ENCODE peak calls at places on chromosomes 2 and 18, in ten cellular contexts. One of them, this sample, is unnamed.

GRCh38 chr2:16393483-16394071 is 272.1 kb downstream of the CYRIA start:
- DNase-seq in HepG2: no peak
- DNase-seq in skeletal muscle cell: no peak
- DNase-seq in PC-3: no peak
- DNase-seq in cardiac fibroblast: no peak
- DNase-seq in activated naive CD4-positive, alpha-beta T cell: no peak
- DNase-seq in CD8-positive, alpha-beta memory T cell: no peak
- DNase-seq in Caki2: no peak
- DNase-seq in RWPE1: no peak
- DNase-seq in Daoy: no peak
- DNase-seq in this sample: no peak

GRCh38 chr2:236352761-236353593 is 88.8 kb upstream of the ASB18 start:
- DNase-seq in HepG2: no peak
- DNase-seq in skeletal muscle cell: peak; percentile 5
- DNase-seq in PC-3: peak; percentile 52
- DNase-seq in cardiac fibroblast: peak; percentile 50
- DNase-seq in activated naive CD4-positive, alpha-beta T cell: no peak
- DNase-seq in CD8-positive, alpha-beta memory T cell: no peak
- DNase-seq in Caki2: peak; percentile 12
- DNase-seq in RWPE1: peak; percentile 26
- DNase-seq in Daoy: no peak
- DNase-seq in this sample: peak; percentile 4

GRCh38 chr2:128416781-128417180 is 98.1 kb upstream of the HS6ST1 start:
- DNase-seq in HepG2: no peak
- DNase-seq in skeletal muscle cell: no peak
- DNase-seq in PC-3: no peak
- DNase-seq in cardiac fibroblast: no peak
- DNase-seq in activated naive CD4-positive, alpha-beta T cell: no peak
- DNase-seq in CD8-positive, alpha-beta memory T cell: no peak
- DNase-seq in Caki2: no peak
- DNase-seq in RWPE1: no peak
- DNase-seq in Daoy: no peak
- DNase-seq in this sample: no peak

GRCh38 chr2:46309052-46309953 is 12.1 kb downstream of the EPAS1 start:
- DNase-seq in HepG2: no peak
- DNase-seq in skeletal muscle cell: peak; percentile 46
- DNase-seq in PC-3: peak; percentile 40
- DNase-seq in cardiac fibroblast: peak; percentile 69
- DNase-seq in activated naive CD4-positive, alpha-beta T cell: no peak
- DNase-seq in CD8-positive, alpha-beta memory T cell: no peak
- DNase-seq in Caki2: no peak
- DNase-seq in RWPE1: peak; percentile 69
- DNase-seq in Daoy: no peak
- DNase-seq in this sample: no peak

GRCh38 chr2:64807417-64807816 is 153.7 kb upstream of the SERTAD2 start:
- DNase-seq in HepG2: no peak
- DNase-seq in skeletal muscle cell: peak; percentile 98
- DNase-seq in PC-3: peak; percentile 96
- DNase-seq in cardiac fibroblast: peak; percentile 98
- DNase-seq in activated naive CD4-positive, alpha-beta T cell: no peak
- DNase-seq in CD8-positive, alpha-beta memory T cell: no peak
- DNase-seq in Caki2: peak; percentile 91
- DNase-seq in RWPE1: peak; percentile 89
- DNase-seq in Daoy: peak; percentile 97
- DNase-seq in this sample: peak; percentile 84

GRCh38 chr2:196088209-196088608 is 19.6 kb upstream of the DNAH7 start:
- DNase-seq in HepG2: peak; percentile 88
- DNase-seq in skeletal muscle cell: peak; percentile 51
- DNase-seq in PC-3: no peak
- DNase-seq in cardiac fibroblast: peak; percentile 69
- DNase-seq in activated naive CD4-positive, alpha-beta T cell: no peak
- DNase-seq in CD8-positive, alpha-beta memory T cell: no peak
- DNase-seq in Caki2: no peak
- DNase-seq in RWPE1: peak; percentile 42
- DNase-seq in Daoy: no peak
- DNase-seq in this sample: peak; percentile 35

GRCh38 chr18:73544032-73544431 is 603.6 kb downstream of the FBXO15 start:
- DNase-seq in HepG2: no peak
- DNase-seq in skeletal muscle cell: no peak
- DNase-seq in PC-3: no peak
- DNase-seq in cardiac fibroblast: no peak
- DNase-seq in activated naive CD4-positive, alpha-beta T cell: no peak
- DNase-seq in CD8-positive, alpha-beta memory T cell: no peak
- DNase-seq in Caki2: no peak
- DNase-seq in RWPE1: no peak
- DNase-seq in Daoy: no peak
- DNase-seq in this sample: no peak

GRCh38 chr2:11829324-11829946 is 83.0 kb downstream of the LPIN1 start:
- DNase-seq in HepG2: peak; percentile 85
- DNase-seq in skeletal muscle cell: peak; percentile 4
- DNase-seq in PC-3: peak; percentile 75
- DNase-seq in cardiac fibroblast: peak; percentile 74
- DNase-seq in activated naive CD4-positive, alpha-beta T cell: peak; percentile 19
- DNase-seq in CD8-positive, alpha-beta memory T cell: peak; percentile 42
- DNase-seq in Caki2: peak; percentile 65
- DNase-seq in RWPE1: peak; percentile 47
- DNase-seq in Daoy: peak; percentile 72
- DNase-seq in this sample: peak; percentile 28

GRCh38 chr2:101873543-101873942 is 118.2 kb upstream of the IL1R2 start:
- DNase-seq in HepG2: peak; percentile 29
- DNase-seq in skeletal muscle cell: no peak
- DNase-seq in PC-3: peak; percentile 42
- DNase-seq in cardiac fibroblast: no peak
- DNase-seq in activated naive CD4-positive, alpha-beta T cell: no peak
- DNase-seq in CD8-positive, alpha-beta memory T cell: no peak
- DNase-seq in Caki2: peak; percentile 31
- DNase-seq in RWPE1: no peak
- DNase-seq in Daoy: no peak
- DNase-seq in this sample: no peak

GRCh38 chr2:37585982-37586621 is 85.3 kb downstream of the CDC42EP3 start:
- DNase-seq in HepG2: no peak
- DNase-seq in skeletal muscle cell: peak; percentile 89
- DNase-seq in PC-3: peak; percentile 95
- DNase-seq in cardiac fibroblast: peak; percentile 94
- DNase-seq in activated naive CD4-positive, alpha-beta T cell: no peak
- DNase-seq in CD8-positive, alpha-beta memory T cell: peak; percentile 60
- DNase-seq in Caki2: peak; percentile 84
- DNase-seq in RWPE1: peak; percentile 69
- DNase-seq in Daoy: peak; percentile 96
- DNase-seq in this sample: peak; percentile 82

GRCh38 chr2:84782717-84783442 is 98.0 kb downstream of the TRABD2A start:
- DNase-seq in HepG2: no peak
- DNase-seq in skeletal muscle cell: no peak
- DNase-seq in PC-3: no peak
- DNase-seq in cardiac fibroblast: no peak
- DNase-seq in activated naive CD4-positive, alpha-beta T cell: no peak
- DNase-seq in CD8-positive, alpha-beta memory T cell: peak; percentile 12
- DNase-seq in Caki2: no peak
- DNase-seq in RWPE1: no peak
- DNase-seq in Daoy: no peak
- DNase-seq in this sample: no peak

GRCh38 chr18:59233017-59233410 is 13.1 kb downstream of the GRP start:
- DNase-seq in HepG2: no peak
- DNase-seq in skeletal muscle cell: no peak
- DNase-seq in PC-3: peak; percentile 42
- DNase-seq in cardiac fibroblast: peak; percentile 21
- DNase-seq in activated naive CD4-positive, alpha-beta T cell: no peak
- DNase-seq in CD8-positive, alpha-beta memory T cell: no peak
- DNase-seq in Caki2: no peak
- DNase-seq in RWPE1: no peak
- DNase-seq in Daoy: peak; percentile 29
- DNase-seq in this sample: no peak

GRCh38 chr2:8391584-8391983 is 290.3 kb upstream of the ID2 start:
- DNase-seq in HepG2: no peak
- DNase-seq in skeletal muscle cell: no peak
- DNase-seq in PC-3: no peak
- DNase-seq in cardiac fibroblast: no peak
- DNase-seq in activated naive CD4-positive, alpha-beta T cell: no peak
- DNase-seq in CD8-positive, alpha-beta memory T cell: no peak
- DNase-seq in Caki2: no peak
- DNase-seq in RWPE1: no peak
- DNase-seq in Daoy: no peak
- DNase-seq in this sample: no peak

GRCh38 chr2:238104521-238105311 is 4.6 kb downstream of the ESPNL start:
- DNase-seq in HepG2: no peak
- DNase-seq in skeletal muscle cell: no peak
- DNase-seq in PC-3: no peak
- DNase-seq in cardiac fibroblast: no peak
- DNase-seq in activated naive CD4-positive, alpha-beta T cell: no peak
- DNase-seq in CD8-positive, alpha-beta memory T cell: no peak
- DNase-seq in Caki2: no peak
- DNase-seq in RWPE1: no peak
- DNase-seq in Daoy: no peak
- DNase-seq in this sample: no peak

GRCh38 chr2:204202253-204202652 is 265.7 kb downstream of the ICOS start:
- DNase-seq in HepG2: no peak
- DNase-seq in skeletal muscle cell: no peak
- DNase-seq in PC-3: no peak
- DNase-seq in cardiac fibroblast: no peak
- DNase-seq in activated naive CD4-positive, alpha-beta T cell: no peak
- DNase-seq in CD8-positive, alpha-beta memory T cell: no peak
- DNase-seq in Caki2: no peak
- DNase-seq in RWPE1: no peak
- DNase-seq in Daoy: no peak
- DNase-seq in this sample: no peak

GRCh38 chr2:159226059-159226461 is 60.4 kb downstream of the WDSUB1 start:
- DNase-seq in HepG2: peak; percentile 23
- DNase-seq in skeletal muscle cell: no peak
- DNase-seq in PC-3: peak; percentile 47
- DNase-seq in cardiac fibroblast: peak; percentile 74
- DNase-seq in activated naive CD4-positive, alpha-beta T cell: no peak
- DNase-seq in CD8-positive, alpha-beta memory T cell: no peak
- DNase-seq in Caki2: peak; percentile 23
- DNase-seq in RWPE1: peak; percentile 27
- DNase-seq in Daoy: peak; percentile 80
- DNase-seq in this sample: no peak

GRCh38 chr18:26036635-26037034 is 53.8 kb downstream of the SS18 start:
- DNase-seq in HepG2: no peak
- DNase-seq in skeletal muscle cell: no peak
- DNase-seq in PC-3: peak; percentile 24
- DNase-seq in cardiac fibroblast: no peak
- DNase-seq in activated naive CD4-positive, alpha-beta T cell: no peak
- DNase-seq in CD8-positive, alpha-beta memory T cell: no peak
- DNase-seq in Caki2: no peak
- DNase-seq in RWPE1: no peak
- DNase-seq in Daoy: no peak
- DNase-seq in this sample: no peak

GRCh38 chr18:55422456-55423185 is 165.4 kb downstream of the TCF4 start:
- DNase-seq in HepG2: no peak
- DNase-seq in skeletal muscle cell: no peak
- DNase-seq in PC-3: no peak
- DNase-seq in cardiac fibroblast: peak; percentile 71
- DNase-seq in activated naive CD4-positive, alpha-beta T cell: no peak
- DNase-seq in CD8-positive, alpha-beta memory T cell: no peak
- DNase-seq in Caki2: no peak
- DNase-seq in RWPE1: no peak
- DNase-seq in Daoy: no peak
- DNase-seq in this sample: no peak

GRCh38 chr2:172296267-172297046 is 130.9 kb upstream of the ITGA6 start:
- DNase-seq in HepG2: no peak
- DNase-seq in skeletal muscle cell: no peak
- DNase-seq in PC-3: peak; percentile 64
- DNase-seq in cardiac fibroblast: no peak
- DNase-seq in activated naive CD4-positive, alpha-beta T cell: no peak
- DNase-seq in CD8-positive, alpha-beta memory T cell: no peak
- DNase-seq in Caki2: no peak
- DNase-seq in RWPE1: no peak
- DNase-seq in Daoy: no peak
- DNase-seq in this sample: no peak

GRCh38 chr2:215277942-215278341 is 33.9 kb upstream of the ATIC start:
- DNase-seq in HepG2: no peak
- DNase-seq in skeletal muscle cell: no peak
- DNase-seq in PC-3: no peak
- DNase-seq in cardiac fibroblast: no peak
- DNase-seq in activated naive CD4-positive, alpha-beta T cell: no peak
- DNase-seq in CD8-positive, alpha-beta memory T cell: no peak
- DNase-seq in Caki2: peak; percentile 15
- DNase-seq in RWPE1: no peak
- DNase-seq in Daoy: peak; percentile 71
- DNase-seq in this sample: no peak

GRCh38 chr2:115484983-115485382 is 1042.5 kb downstream of the DPP10 start:
- DNase-seq in HepG2: no peak
- DNase-seq in skeletal muscle cell: no peak
- DNase-seq in PC-3: no peak
- DNase-seq in cardiac fibroblast: no peak
- DNase-seq in activated naive CD4-positive, alpha-beta T cell: no peak
- DNase-seq in CD8-positive, alpha-beta memory T cell: no peak
- DNase-seq in Caki2: no peak
- DNase-seq in RWPE1: no peak
- DNase-seq in Daoy: no peak
- DNase-seq in this sample: no peak

GRCh38 chr18:25827961-25828561 is 262.4 kb downstream of the SS18 start:
- DNase-seq in HepG2: peak; percentile 56
- DNase-seq in skeletal muscle cell: no peak
- DNase-seq in PC-3: peak; percentile 14
- DNase-seq in cardiac fibroblast: no peak
- DNase-seq in activated naive CD4-positive, alpha-beta T cell: no peak
- DNase-seq in CD8-positive, alpha-beta memory T cell: no peak
- DNase-seq in Caki2: no peak
- DNase-seq in RWPE1: no peak
- DNase-seq in Daoy: no peak
- DNase-seq in this sample: no peak

GRCh38 chr2:234880551-234881211 is 71.1 kb upstream of the SH3BP4 start:
- DNase-seq in HepG2: peak; percentile 99
- DNase-seq in skeletal muscle cell: peak; percentile 72
- DNase-seq in PC-3: peak; percentile 90
- DNase-seq in cardiac fibroblast: peak; percentile 94
- DNase-seq in activated naive CD4-positive, alpha-beta T cell: no peak
- DNase-seq in CD8-positive, alpha-beta memory T cell: no peak
- DNase-seq in Caki2: peak; percentile 75
- DNase-seq in RWPE1: peak; percentile 92
- DNase-seq in Daoy: peak; percentile 94
- DNase-seq in this sample: peak; percentile 59

GRCh38 chr2:131023758-131024157 is 69.5 kb downstream of the FAM168B start:
- DNase-seq in HepG2: no peak
- DNase-seq in skeletal muscle cell: no peak
- DNase-seq in PC-3: peak; percentile 34
- DNase-seq in cardiac fibroblast: no peak
- DNase-seq in activated naive CD4-positive, alpha-beta T cell: no peak
- DNase-seq in CD8-positive, alpha-beta memory T cell: no peak
- DNase-seq in Caki2: no peak
- DNase-seq in RWPE1: no peak
- DNase-seq in Daoy: no peak
- DNase-seq in this sample: no peak

GRCh38 chr2:9110893-9111569 is 95.6 kb upstream of the ASAP2 start:
- DNase-seq in HepG2: no peak
- DNase-seq in skeletal muscle cell: no peak
- DNase-seq in PC-3: peak; percentile 34
- DNase-seq in cardiac fibroblast: peak; percentile 49
- DNase-seq in activated naive CD4-positive, alpha-beta T cell: no peak
- DNase-seq in CD8-positive, alpha-beta memory T cell: no peak
- DNase-seq in Caki2: no peak
- DNase-seq in RWPE1: no peak
- DNase-seq in Daoy: peak; percentile 67
- DNase-seq in this sample: no peak

GRCh38 chr2:158969717-158970521 is 1.5 kb downstream of the TANC1 start:
- DNase-seq in HepG2: no peak
- DNase-seq in skeletal muscle cell: no peak
- DNase-seq in PC-3: peak; percentile 48
- DNase-seq in cardiac fibroblast: peak; percentile 26
- DNase-seq in activated naive CD4-positive, alpha-beta T cell: no peak
- DNase-seq in CD8-positive, alpha-beta memory T cell: no peak
- DNase-seq in Caki2: peak; percentile 52
- DNase-seq in RWPE1: no peak
- DNase-seq in Daoy: peak; percentile 45
- DNase-seq in this sample: no peak

GRCh38 chr2:163708265-163708664 is 27.5 kb downstream of the FIGN start:
- DNase-seq in HepG2: no peak
- DNase-seq in skeletal muscle cell: no peak
- DNase-seq in PC-3: no peak
- DNase-seq in cardiac fibroblast: no peak
- DNase-seq in activated naive CD4-positive, alpha-beta T cell: no peak
- DNase-seq in CD8-positive, alpha-beta memory T cell: no peak
- DNase-seq in Caki2: no peak
- DNase-seq in RWPE1: no peak
- DNase-seq in Daoy: no peak
- DNase-seq in this sample: no peak